ENCODE peak calls at places on chromosomes 11 and 22, in ten cellular contexts. T is heart right ventricle; U is HCT116; B is mesenchymal stem cell; N is right cardiac atrium; P is neural progenitor cell; F is adrenal gland; A is transverse colon; M is colonic mucosa; X is CD8-positive, alpha-beta memory T cell. Y is an unnamed sample.

GRCh38 chr11:71581826-71582225 is 849 bp downstream of the KRTAP5-11 start:
- DNase-seq in X (no peak), N (no peak), F (no peak), B (no peak), M (no peak), P (no peak), A (no peak), T (no peak), U (no peak), Y (no peak)

GRCh38 chr11:65778901-65779668 is 1.7 kb downstream of the AP5B1 start:
- DNase-seq in M (peak; percentile 17), N (no peak), X (no peak), T (no peak), U (no peak), F (peak; percentile 47), B (no peak), P (no peak), A (no peak), Y (no peak)

GRCh38 chr22:37249946-37250345 is 5.9 kb upstream of the RAC2 start:
- DNase-seq in A (no peak), X (no peak), M (no peak), P (no peak), N (no peak), T (no peak), U (no peak), B (no peak), F (no peak), Y (no peak)

GRCh38 chr11:115659061-115659963 is 155.1 kb upstream of the CADM1 start:
- DNase-seq in A (no peak), X (no peak), U (no peak), M (no peak), N (peak; percentile 39), P (peak; percentile 67), B (peak; percentile 29), T (peak; percentile 35), F (peak; percentile 63), Y (no peak)

GRCh38 chr11:134511255-134511654 is 99.2 kb upstream of the B3GAT1 start:
- DNase-seq in T (no peak), P (no peak), U (no peak), B (no peak), X (no peak), M (no peak), F (peak; percentile 13), A (no peak), N (no peak), Y (no peak)

GRCh38 chr11:127106142-127106541 is 105.6 kb upstream of the KIRREL3 start:
- DNase-seq in M (no peak), T (no peak), B (no peak), F (no peak), N (no peak), X (no peak), U (no peak), P (peak; percentile 72), A (no peak), Y (peak; percentile 11)

GRCh38 chr22:26576026-26576680 is 13.8 kb downstream of the TPST2 start:
- DNase-seq in B (no peak), M (no peak), N (no peak), P (no peak), F (no peak), U (no peak), X (no peak), A (no peak), T (no peak), Y (no peak)

GRCh38 chr11:6403539-6403938 is 13.3 kb downstream of the SMPD1 start:
- DNase-seq in F (no peak), N (no peak), B (no peak), M (no peak), U (no peak), A (no peak), T (no peak), P (no peak), X (no peak), Y (no peak)

GRCh38 chr11:83046626-83047172 is 25.0 kb downstream of the RAB30 start:
- DNase-seq in X (no peak), T (no peak), P (no peak), U (no peak), A (no peak), M (no peak), B (no peak), N (no peak), F (no peak), Y (peak; percentile 38)

GRCh38 chr11:10920205-10920604 is 62.4 kb upstream of the ZBED5 start:
- DNase-seq in P (no peak), U (no peak), B (peak; percentile 87), M (no peak), A (no peak), N (no peak), T (no peak), X (no peak), F (no peak), Y (peak; percentile 61)

GRCh38 chr11:111207213-111207612 is 38.3 kb upstream of the POU2AF2 start:
- DNase-seq in T (no peak), X (no peak), M (no peak), B (no peak), A (no peak), P (no peak), U (no peak), F (no peak), N (no peak), Y (no peak)

GRCh38 chr11:46345131-46345597 is 2.1 kb upstream of the DGKZ start:
- DNase-seq in X (no peak), F (peak; percentile 79), A (peak; percentile 43), T (peak; percentile 77), B (no peak), P (peak; percentile 55), N (peak; percentile 57), M (no peak), U (no peak), Y (no peak)
- H3K4me3 ChIP-seq in X (peak overlapping the region; percentile 76), F (no peak overlapping the region), A (peak overlapping the region; percentile 4), T (peak overlapping the region; percentile 59), B (no peak overlapping the region), P (no peak overlapping the region), N (peak overlapping the region; percentile 58), M (peak overlapping the region; percentile 26), U (no peak overlapping the region), Y (no peak overlapping the region)

DNA sequence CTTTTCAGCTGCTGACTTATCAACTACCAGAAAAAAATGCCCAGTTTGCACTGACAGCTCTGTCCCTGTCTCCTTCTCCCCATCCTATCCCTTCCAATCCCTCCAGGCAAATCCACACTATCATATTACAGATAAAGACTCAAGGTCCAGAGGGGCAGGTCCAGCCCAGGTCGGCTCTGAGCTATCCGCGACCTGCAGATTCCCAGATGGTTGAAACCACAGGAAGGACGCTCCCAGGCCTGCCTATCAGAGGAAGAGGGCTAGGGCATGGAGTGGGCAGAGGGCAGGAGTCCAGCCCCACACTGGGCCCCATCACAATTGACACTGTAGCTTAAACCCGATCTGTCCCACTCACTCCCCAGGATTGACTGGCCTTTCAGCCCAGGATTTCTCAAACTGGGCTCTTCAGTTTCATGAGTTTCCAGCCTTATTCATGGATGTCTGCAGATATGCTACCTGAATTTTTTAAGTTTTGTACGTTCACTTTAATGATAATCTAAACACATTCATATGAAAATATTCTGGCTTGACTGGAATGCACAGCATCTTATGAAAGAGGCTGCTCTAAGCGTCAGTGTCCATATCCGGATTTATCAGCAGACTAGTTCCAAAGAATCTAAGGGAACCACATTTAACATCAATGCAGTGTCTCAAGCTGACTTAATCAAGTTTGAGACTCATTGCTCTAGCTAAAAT is 16.4 kb upstream of the FCHSD2 start:
- DNase-seq in U (no peak), N (no peak), P (no peak), M (no peak), X (no peak), T (no peak), B (no peak), A (no peak), F (no peak), Y (no peak)
- H3K27ac ChIP-seq in U (no peak overlapping the region), N (peak overlapping the region; percentile 71), P (no peak overlapping the region), M (peak overlapping the region; percentile 36), X (no peak overlapping the region), T (peak overlapping the region; percentile 84), B (no peak overlapping the region), A (peak overlapping the region; percentile 45), F (peak overlapping the region; percentile 74), Y (no peak overlapping the region)

DNA sequence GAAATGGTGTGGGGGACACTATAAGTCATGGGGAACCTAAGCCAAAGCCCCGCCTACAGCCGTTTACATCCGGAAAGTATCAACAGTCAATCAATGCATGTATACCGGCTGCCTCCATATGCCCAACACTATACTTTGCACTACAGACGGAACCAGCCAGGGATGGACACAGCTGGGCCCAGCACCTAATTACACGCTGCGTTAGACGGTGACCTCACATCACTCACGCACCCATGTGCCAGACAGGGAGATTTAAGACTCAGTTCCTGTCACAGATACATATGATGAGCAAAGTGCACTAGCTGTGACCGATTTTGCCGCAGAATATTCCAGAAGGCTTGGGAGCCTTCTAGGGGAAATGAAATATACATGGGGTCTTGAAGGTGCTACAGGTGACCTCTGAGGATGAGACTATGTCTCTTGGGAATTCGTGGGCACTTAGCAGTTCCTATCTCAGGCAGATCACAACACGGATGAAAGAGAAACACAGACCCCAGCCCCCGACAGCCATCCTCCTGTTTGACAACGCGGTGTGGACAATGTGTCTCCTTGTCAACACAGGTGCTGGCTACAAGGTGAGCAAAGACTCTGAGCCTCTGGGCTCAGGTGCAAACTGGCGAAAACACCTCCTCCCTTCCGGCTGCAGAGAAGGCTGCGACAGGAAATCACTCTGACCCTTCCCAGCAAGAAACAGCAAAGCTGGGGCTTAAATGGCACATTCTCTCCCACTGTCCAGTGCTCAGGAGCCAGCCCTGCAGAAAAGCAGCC is 8.0 kb downstream of the AHNAK start:
- DNase-seq in M (peak; percentile 50), U (no peak), B (no peak), X (no peak), A (no peak), F (no peak), T (no peak), N (no peak), P (no peak), Y (peak; percentile 53)
- H3K4me1 ChIP-seq in M (peaks cover 56% of the 10 kb centered on the region), U (peaks cover 59% of the 10 kb centered on the region), B (peaks cover 63% of the 10 kb centered on the region), X (peaks cover 57% of the 10 kb centered on the region), A (peaks cover 75% of the 10 kb centered on the region), F (peaks cover 66% of the 10 kb centered on the region), T (peaks cover 81% of the 10 kb centered on the region), N (peaks cover 40% of the 10 kb centered on the region), P (peaks cover 8% of the 10 kb centered on the region), Y (peaks cover 57% of the 10 kb centered on the region)

GRCh38 chr11:69052343-69053168 is 3.8 kb downstream of the TPCN2 start:
- DNase-seq in P (no peak), T (no peak), M (no peak), N (no peak), B (no peak), F (no peak), A (no peak), X (no peak), U (no peak), Y (no peak)
- H3K4me3 ChIP-seq in P (no peak overlapping the region), T (no peak overlapping the region), M (no peak overlapping the region), N (no peak overlapping the region), B (no peak overlapping the region), F (no peak overlapping the region), A (no peak overlapping the region), X (no peak overlapping the region), U (no peak overlapping the region), Y (no peak overlapping the region)

GRCh38 chr11:103525069-103525468 is 415.8 kb downstream of the DYNC2H1 start:
- DNase-seq in U (no peak), M (no peak), F (no peak), A (no peak), X (no peak), P (no peak), T (no peak), B (peak; percentile 20), N (no peak), Y (peak; percentile 37)
- H3K27ac ChIP-seq in U (no peak overlapping the region), M (no peak overlapping the region), F (no peak overlapping the region), A (no peak overlapping the region), X (no peak overlapping the region), P (no peak overlapping the region), T (no peak overlapping the region), B (no peak overlapping the region), N (no peak overlapping the region), Y (no peak overlapping the region)